ENCODE peak calls at places on chromosome 1, in eight cellular contexts. One of them, this sample, is unnamed.

GRCh38 chr1:44237721-44238457 is 24.6 kb downstream of the DMAP1 start:
- DNase-seq in lower lobe of right lung: peak
- DNase-seq in AG04450: no peak
- DNase-seq in upper lobe of left lung: peak
- DNase-seq in CD4-positive, alpha-beta memory T cell: no peak
- DNase-seq in stomach: no peak
- DNase-seq in CD8-positive, alpha-beta T cell: peak
- DNase-seq in OCI-LY7: peak
- DNase-seq in this sample: peak

GRCh38 chr1:8540971-8541370 is 223.1 kb downstream of the SLC45A1 start:
- DNase-seq in CD8-positive, alpha-beta T cell: no peak
- DNase-seq in AG04450: no peak
- DNase-seq in stomach: no peak
- DNase-seq in upper lobe of left lung: no peak
- DNase-seq in CD4-positive, alpha-beta memory T cell: no peak
- DNase-seq in lower lobe of right lung: no peak
- DNase-seq in OCI-LY7: no peak
- DNase-seq in this sample: no peak

GRCh38 chr1:84435159-84435558 is 36.9 kb downstream of the DNASE2B start:
- DNase-seq in AG04450: no peak
- DNase-seq in CD4-positive, alpha-beta memory T cell: peak
- DNase-seq in CD8-positive, alpha-beta T cell: no peak
- DNase-seq in upper lobe of left lung: no peak
- DNase-seq in stomach: no peak
- DNase-seq in OCI-LY7: no peak
- DNase-seq in lower lobe of right lung: no peak
- DNase-seq in this sample: peak

GRCh38 chr1:30286984-30287839 is 436.2 kb downstream of the MATN1 start:
- DNase-seq in upper lobe of left lung: no peak
- DNase-seq in CD4-positive, alpha-beta memory T cell: no peak
- DNase-seq in stomach: no peak
- DNase-seq in OCI-LY7: no peak
- DNase-seq in AG04450: no peak
- DNase-seq in lower lobe of right lung: no peak
- DNase-seq in CD8-positive, alpha-beta T cell: no peak
- DNase-seq in this sample: no peak

GRCh38 chr1:31848381-31848897 is 32.6 kb upstream of the SPOCD1 start:
- DNase-seq in AG04450: no peak
- DNase-seq in stomach: no peak
- DNase-seq in lower lobe of right lung: no peak
- DNase-seq in CD4-positive, alpha-beta memory T cell: peak
- DNase-seq in OCI-LY7: peak
- DNase-seq in upper lobe of left lung: no peak
- DNase-seq in CD8-positive, alpha-beta T cell: peak
- DNase-seq in this sample: peak

GRCh38 chr1:83639785-83640184 is 359.1 kb downstream of the TTLL7 start:
- DNase-seq in AG04450: no peak
- DNase-seq in CD4-positive, alpha-beta memory T cell: no peak
- DNase-seq in OCI-LY7: no peak
- DNase-seq in CD8-positive, alpha-beta T cell: no peak
- DNase-seq in lower lobe of right lung: no peak
- DNase-seq in upper lobe of left lung: no peak
- DNase-seq in stomach: no peak
- DNase-seq in this sample: no peak

GRCh38 chr1:202624781-202625108 is 85.5 kb downstream of the SYT2 start:
- DNase-seq in CD8-positive, alpha-beta T cell: no peak
- DNase-seq in lower lobe of right lung: no peak
- DNase-seq in upper lobe of left lung: no peak
- DNase-seq in stomach: no peak
- DNase-seq in CD4-positive, alpha-beta memory T cell: no peak
- DNase-seq in AG04450: no peak
- DNase-seq in OCI-LY7: no peak
- DNase-seq in this sample: no peak

GRCh38 chr1:28955930-28956552 is 41.7 kb downstream of the EPB41 start:
- DNase-seq in lower lobe of right lung: no peak
- DNase-seq in OCI-LY7: no peak
- DNase-seq in upper lobe of left lung: no peak
- DNase-seq in AG04450: no peak
- DNase-seq in CD8-positive, alpha-beta T cell: no peak
- DNase-seq in CD4-positive, alpha-beta memory T cell: no peak
- DNase-seq in stomach: no peak
- DNase-seq in this sample: no peak

GRCh38 chr1:238451006-238451405 is 560.3 kb upstream of the ZP4 start:
- DNase-seq in upper lobe of left lung: no peak
- DNase-seq in stomach: no peak
- DNase-seq in lower lobe of right lung: no peak
- DNase-seq in AG04450: no peak
- DNase-seq in CD4-positive, alpha-beta memory T cell: no peak
- DNase-seq in OCI-LY7: no peak
- DNase-seq in CD8-positive, alpha-beta T cell: no peak
- DNase-seq in this sample: no peak

DNA sequence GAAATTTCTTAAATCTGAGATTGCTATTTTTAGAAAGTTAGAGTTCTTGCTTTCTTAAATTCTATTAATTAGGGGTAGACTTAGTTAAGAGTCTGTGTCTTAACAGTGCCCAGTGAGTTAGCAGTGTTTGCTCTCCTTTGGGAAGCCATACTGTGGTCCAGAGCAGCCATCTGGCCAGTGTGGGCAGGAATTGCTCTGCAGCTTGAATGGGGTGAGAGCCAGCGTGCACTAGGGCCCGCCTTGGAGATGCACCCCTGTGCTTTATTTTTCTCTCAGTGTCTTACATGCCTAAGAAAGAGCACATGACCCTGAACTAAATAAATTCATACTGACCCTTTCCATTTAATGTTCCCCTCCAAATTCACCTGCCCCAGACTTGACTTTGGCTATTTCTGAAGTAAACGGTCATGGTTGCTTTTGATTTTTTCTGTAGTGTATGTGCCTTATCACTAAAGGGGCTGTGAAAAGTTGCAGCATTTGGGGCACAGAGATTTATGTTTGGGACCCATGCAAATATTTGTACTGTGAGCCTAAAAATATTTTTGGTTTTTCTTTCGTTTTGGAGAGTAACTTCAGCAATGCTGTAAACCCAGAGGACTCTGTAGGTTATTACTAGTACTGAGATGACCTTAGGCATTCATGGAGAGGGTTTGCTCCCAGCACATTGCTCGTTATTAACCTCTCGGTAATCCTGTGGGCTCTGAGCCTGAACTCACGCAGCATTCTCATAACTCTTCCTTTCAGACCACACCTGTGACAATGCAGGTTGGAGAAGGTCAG is 21.3 kb upstream of the KCNQ4 start:
- DNase-seq in upper lobe of left lung: no peak
- DNase-seq in CD4-positive, alpha-beta memory T cell: no peak
- DNase-seq in stomach: no peak
- DNase-seq in CD8-positive, alpha-beta T cell: no peak
- DNase-seq in OCI-LY7: no peak
- DNase-seq in lower lobe of right lung: no peak
- DNase-seq in AG04450: no peak
- DNase-seq in this sample: no peak
- H3K27ac ChIP-seq in upper lobe of left lung: no peak
- H3K27ac ChIP-seq in CD4-positive, alpha-beta memory T cell: no peak
- H3K27ac ChIP-seq in stomach: no peak
- H3K27ac ChIP-seq in CD8-positive, alpha-beta T cell: no peak
- H3K27ac ChIP-seq in OCI-LY7: no peak
- H3K27ac ChIP-seq in lower lobe of right lung: no peak
- H3K27ac ChIP-seq in AG04450: no peak
- H3K27ac ChIP-seq in this sample: no peak

GRCh38 chr1:150532860-150533259 is 16.3 kb upstream of the ADAMTSL4 start:
- DNase-seq in lower lobe of right lung: no peak
- DNase-seq in OCI-LY7: no peak
- DNase-seq in CD4-positive, alpha-beta memory T cell: no peak
- DNase-seq in CD8-positive, alpha-beta T cell: no peak
- DNase-seq in stomach: no peak
- DNase-seq in upper lobe of left lung: no peak
- DNase-seq in AG04450: no peak
- DNase-seq in this sample: no peak

GRCh38 chr1:150535511-150536281 is 13.5 kb upstream of the ADAMTSL4 start:
- DNase-seq in AG04450: no peak
- DNase-seq in CD4-positive, alpha-beta memory T cell: no peak
- DNase-seq in CD8-positive, alpha-beta T cell: no peak
- DNase-seq in OCI-LY7: no peak
- DNase-seq in stomach: no peak
- DNase-seq in upper lobe of left lung: no peak
- DNase-seq in lower lobe of right lung: no peak
- DNase-seq in this sample: no peak

GRCh38 chr1:150530491-150531159 is 15.1 kb downstream of the FALEC start:
- DNase-seq in stomach: no peak
- DNase-seq in lower lobe of right lung: no peak
- DNase-seq in OCI-LY7: no peak
- DNase-seq in AG04450: no peak
- DNase-seq in CD4-positive, alpha-beta memory T cell: no peak
- DNase-seq in upper lobe of left lung: no peak
- DNase-seq in CD8-positive, alpha-beta T cell: no peak
- DNase-seq in this sample: no peak

GRCh38 chr1:150536836-150537731 is 12.1 kb upstream of the ADAMTSL4 start:
- DNase-seq in lower lobe of right lung: no peak
- DNase-seq in CD8-positive, alpha-beta T cell: no peak
- DNase-seq in stomach: no peak
- DNase-seq in upper lobe of left lung: no peak
- DNase-seq in AG04450: no peak
- DNase-seq in CD4-positive, alpha-beta memory T cell: no peak
- DNase-seq in OCI-LY7: no peak
- DNase-seq in this sample: no peak

GRCh38 chr1:150534002-150534401 is 15.2 kb upstream of the ADAMTSL4 start:
- DNase-seq in CD8-positive, alpha-beta T cell: no peak
- DNase-seq in OCI-LY7: no peak
- DNase-seq in lower lobe of right lung: no peak
- DNase-seq in CD4-positive, alpha-beta memory T cell: no peak
- DNase-seq in stomach: no peak
- DNase-seq in AG04450: no peak
- DNase-seq in upper lobe of left lung: no peak
- DNase-seq in this sample: no peak
- H3K27ac ChIP-seq in CD8-positive, alpha-beta T cell: no peak
- H3K27ac ChIP-seq in OCI-LY7: no peak
- H3K27ac ChIP-seq in lower lobe of right lung: no peak
- H3K27ac ChIP-seq in CD4-positive, alpha-beta memory T cell: no peak
- H3K27ac ChIP-seq in stomach: no peak
- H3K27ac ChIP-seq in AG04450: no peak
- H3K27ac ChIP-seq in upper lobe of left lung: no peak
- H3K27ac ChIP-seq in this sample: no peak

GRCh38 chr1:227787513-227788278 is 27.8 kb upstream of the PRSS38 start:
- DNase-seq in stomach: peak
- DNase-seq in CD4-positive, alpha-beta memory T cell: peak
- DNase-seq in OCI-LY7: peak
- DNase-seq in AG04450: peak
- DNase-seq in lower lobe of right lung: peak
- DNase-seq in upper lobe of left lung: peak
- DNase-seq in CD8-positive, alpha-beta T cell: peak
- DNase-seq in this sample: peak
- H3K27ac ChIP-seq in stomach: peak
- H3K27ac ChIP-seq in CD4-positive, alpha-beta memory T cell: peak
- H3K27ac ChIP-seq in OCI-LY7: no peak
- H3K27ac ChIP-seq in AG04450: peak
- H3K27ac ChIP-seq in lower lobe of right lung: peak
- H3K27ac ChIP-seq in upper lobe of left lung: peak
- H3K27ac ChIP-seq in CD8-positive, alpha-beta T cell: peak
- H3K27ac ChIP-seq in this sample: peak

GRCh38 chr1:156495401-156496140 is 5.0 kb downstream of the MEF2D start:
- DNase-seq in AG04450: no peak
- DNase-seq in CD4-positive, alpha-beta memory T cell: no peak
- DNase-seq in CD8-positive, alpha-beta T cell: no peak
- DNase-seq in upper lobe of left lung: no peak
- DNase-seq in OCI-LY7: peak
- DNase-seq in stomach: peak
- DNase-seq in lower lobe of right lung: no peak
- DNase-seq in this sample: peak
- H3K27ac ChIP-seq in AG04450: no peak
- H3K27ac ChIP-seq in CD4-positive, alpha-beta memory T cell: no peak
- H3K27ac ChIP-seq in CD8-positive, alpha-beta T cell: no peak
- H3K27ac ChIP-seq in upper lobe of left lung: peak
- H3K27ac ChIP-seq in OCI-LY7: peak
- H3K27ac ChIP-seq in stomach: peak
- H3K27ac ChIP-seq in lower lobe of right lung: peak
- H3K27ac ChIP-seq in this sample: peak

DNA sequence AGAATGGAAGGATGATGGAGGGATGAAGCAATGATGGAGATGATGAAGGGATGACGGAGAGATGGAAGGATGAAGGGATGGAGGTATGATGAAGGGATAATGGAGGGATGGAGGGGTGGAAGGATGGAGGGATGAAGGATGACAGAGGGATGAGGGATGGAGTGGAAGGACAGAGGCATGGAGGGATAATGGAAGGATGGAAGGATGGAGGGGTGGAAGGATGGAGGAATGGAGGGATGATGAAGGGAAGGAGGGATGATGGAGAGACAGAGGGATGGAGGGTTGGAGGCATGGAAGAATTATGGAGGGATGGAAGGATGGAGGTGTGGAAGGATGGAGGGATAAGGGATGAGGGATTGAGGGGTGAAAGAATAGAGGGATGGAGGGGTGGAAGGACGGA is 62.8 kb downstream of the KCNAB2 start:
- DNase-seq in OCI-LY7: no peak
- DNase-seq in stomach: no peak
- DNase-seq in CD4-positive, alpha-beta memory T cell: no peak
- DNase-seq in lower lobe of right lung: no peak
- DNase-seq in upper lobe of left lung: no peak
- DNase-seq in AG04450: no peak
- DNase-seq in CD8-positive, alpha-beta T cell: no peak
- DNase-seq in this sample: no peak
- H3K27ac ChIP-seq in OCI-LY7: no peak
- H3K27ac ChIP-seq in stomach: no peak
- H3K27ac ChIP-seq in CD4-positive, alpha-beta memory T cell: no peak
- H3K27ac ChIP-seq in lower lobe of right lung: no peak
- H3K27ac ChIP-seq in upper lobe of left lung: no peak
- H3K27ac ChIP-seq in AG04450: no peak
- H3K27ac ChIP-seq in CD8-positive, alpha-beta T cell: no peak
- H3K27ac ChIP-seq in this sample: no peak

This sample was measured in naive thymus-derived CD4-positive, alpha-beta T cell.